ENCODE peak calls at places on chromosomes 11 and 22, in five cellular contexts. E, S, D, G and T are unnamed samples.

GRCh38 chr11:11876458-11876857 is 34.7 kb downstream of the USP47 start:
- DNase-seq in E (no peak), S (no peak), D (no peak), G (no peak), T (no peak)

GRCh38 chr22:49999063-49999900 is 13.3 kb downstream of the IL17REL start:
- DNase-seq in E (no peak), S (peak; percentile 82), D (no peak), G (no peak), T (no peak)

GRCh38 chr22:21823740-21824438 is 43.6 kb downstream of the MAPK1 start:
- DNase-seq in E (no peak), S (no peak), D (no peak), G (no peak), T (no peak)

GRCh38 chr22:26450453-26451185 is 21.6 kb downstream of the ASPHD2 start:
- DNase-seq in E (no peak), S (no peak), D (no peak), G (no peak), T (no peak)

GRCh38 chr11:23755769-23756168 is 741.1 kb upstream of the LUZP2 start:
- DNase-seq in E (no peak), S (no peak), D (no peak), G (no peak), T (no peak)

GRCh38 chr11:131413217-131413616 is 42.8 kb downstream of the NTM start:
- DNase-seq in E (no peak), S (no peak), D (no peak), G (no peak), T (no peak)

GRCh38 chr11:134678744-134679143 is 266.7 kb upstream of the B3GAT1 start:
- DNase-seq in E (no peak), S (no peak), D (no peak), G (no peak), T (no peak)

GRCh38 chr11:71076021-71076420 is 176.4 kb downstream of the SHANK2 start:
- DNase-seq in E (no peak), S (no peak), D (no peak), G (no peak), T (no peak)

GRCh38 chr22:45686004-45686403 is 14.4 kb downstream of the ATXN10 start:
- DNase-seq in E (no peak), S (no peak), D (no peak), G (no peak), T (no peak)

GRCh38 chr22:44561139-44561840 is 63.3 kb upstream of the RTL6 start:
- DNase-seq in E (no peak), S (no peak), D (no peak), G (no peak), T (no peak)

GRCh38 chr11:129785383-129786111 is 30.1 kb upstream of the TMEM45B start:
- DNase-seq in E (no peak), S (no peak), D (no peak), G (no peak), T (no peak)